ENCODE peak calls at places on chromosomes 1 and 21, in ten cellular contexts. Z, T, I, P, U, S, C, G, A and R are unnamed samples.

GRCh38 chr21:15295875-15296274 is 231.1 kb upstream of the NRIP1 start:
- DNase-seq in Z (no peak), T (no peak), I (no peak), P (no peak), U (no peak), S (no peak), C (no peak), G (no peak), A (no peak), R (no peak)

GRCh38 chr1:196034080-196034706 is 574.0 kb downstream of the KCNT2 start:
- DNase-seq in Z (no peak), T (no peak), I (peak; percentile 29), P (peak; percentile 86), U (peak; percentile 69), S (no peak), C (no peak), G (no peak), A (no peak), R (no peak)

GRCh38 chr1:170675825-170676224 is 11.9 kb downstream of the PRRX1 start:
- DNase-seq in Z (no peak), T (no peak), I (no peak), P (no peak), U (no peak), S (no peak), C (no peak), G (no peak), A (no peak), R (no peak)

GRCh38 chr1:35809156-35810095 is 1.6 kb downstream of the AGO4 start:
- DNase-seq in Z (no peak), T (no peak), I (no peak), P (no peak), U (no peak), S (no peak), C (no peak), G (no peak), A (no peak), R (no peak)

GRCh38 chr1:33137800-33138199 is 44.0 kb downstream of the TRIM62 start:
- DNase-seq in Z (no peak), T (no peak), I (peak; percentile 47), P (peak; percentile 87), U (no peak), S (peak; percentile 44), C (peak; percentile 65), G (peak; percentile 55), A (no peak), R (peak; percentile 50)

GRCh38 chr1:54745274-54745673 is 19.0 kb downstream of the PARS2 start:
- DNase-seq in Z (no peak), T (no peak), I (no peak), P (no peak), U (no peak), S (no peak), C (no peak), G (no peak), A (no peak), R (no peak)

GRCh38 chr1:24692351-24692980 is 49.4 kb downstream of the SRRM1 start:
- DNase-seq in Z (no peak), T (no peak), I (no peak), P (no peak), U (no peak), S (no peak), C (no peak), G (no peak), A (no peak), R (no peak)

GRCh38 chr1:184789899-184790298 is 35.2 kb upstream of the EDEM3 start:
- DNase-seq in Z (no peak), T (no peak), I (peak; percentile 60), P (no peak), U (no peak), S (no peak), C (no peak), G (no peak), A (no peak), R (peak; percentile 69)

GRCh38 chr1:85275701-85276289 is 637 bp downstream of the BCL10 start:
- DNase-seq in Z (no peak), T (peak; percentile 18), I (no peak), P (no peak), U (no peak), S (no peak), C (peak; percentile 77), G (peak; percentile 66), A (no peak), R (no peak)

GRCh38 chr1:91856996-91857395 is 29.0 kb downstream of the TGFBR3 start:
- DNase-seq in Z (no peak), T (no peak), I (no peak), P (no peak), U (no peak), S (no peak), C (no peak), G (no peak), A (no peak), R (no peak)

GRCh38 chr1:227432981-227433380 is 114.7 kb upstream of the CDC42BPA start:
- DNase-seq in Z (no peak), T (no peak), I (no peak), P (no peak), U (no peak), S (no peak), C (no peak), G (no peak), A (no peak), R (no peak)

GRCh38 chr1:227440167-227440566 is 121.9 kb upstream of the CDC42BPA start:
- DNase-seq in Z (no peak), T (no peak), I (no peak), P (no peak), U (no peak), S (no peak), C (no peak), G (no peak), A (no peak), R (no peak)

GRCh38 chr1:227433663-227434062 is 115.4 kb upstream of the CDC42BPA start:
- DNase-seq in Z (no peak), T (no peak), I (no peak), P (no peak), U (no peak), S (no peak), C (no peak), G (no peak), A (no peak), R (no peak)

GRCh38 chr1:227434808-227435207 is 116.5 kb upstream of the CDC42BPA start:
- DNase-seq in Z (no peak), T (no peak), I (no peak), P (no peak), U (no peak), S (no peak), C (no peak), G (no peak), A (no peak), R (peak; percentile 25)

GRCh38 chr1:227437495-227438008 is 119.3 kb upstream of the CDC42BPA start:
- DNase-seq in Z (no peak), T (peak; percentile 38), I (peak; percentile 82), P (peak; percentile 40), U (peak; percentile 68), S (no peak), C (peak; percentile 3), G (peak; percentile 11), A (no peak), R (peak; percentile 37)
- TF ChIP-seq CTCF in Z (peak; percentile 53), T (peak; percentile 36), I (peak; percentile 27), P (peak; percentile 53), U (peak; percentile 29), S (peak; percentile 67), C (peak; percentile 51), G (no peak), A (peak; percentile 26), R (peak; percentile 38)

DNA sequence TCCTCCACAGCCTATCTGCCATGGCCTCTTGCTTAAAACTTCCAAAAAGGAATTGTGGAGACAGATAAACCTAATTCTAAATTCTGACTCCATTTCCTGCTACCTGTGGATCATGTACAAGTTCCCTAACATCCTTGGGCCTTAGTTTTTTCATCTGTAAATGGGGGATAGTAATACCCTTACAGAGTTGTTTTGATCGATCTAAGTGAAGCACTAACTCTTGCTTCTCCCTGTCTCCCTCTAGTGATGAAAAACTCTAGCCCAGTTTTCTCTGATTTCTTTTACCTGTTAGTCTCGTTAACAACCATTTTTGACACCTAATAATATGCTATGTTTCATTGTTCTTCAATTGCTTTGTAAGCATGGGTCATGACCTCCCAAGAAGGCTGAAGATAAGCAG is 65.9 kb downstream of the TM2D1 start:
- DNase-seq in Z (no peak), T (no peak), I (no peak), P (no peak), U (no peak), S (no peak), C (no peak), G (no peak), A (no peak), R (no peak)
- TF ChIP-seq CTCF in Z (no peak), T (no peak), I (no peak), P (peak; percentile 39), U (peak; percentile 25), S (peak; percentile 13), C (peak; percentile 71), G (peak; percentile 19), A (peak; percentile 23), R (no peak)

GRCh38 chr1:4781646-4782045 is 127.2 kb downstream of the AJAP1 start:
- DNase-seq in Z (no peak), T (no peak), I (no peak), P (no peak), U (no peak), S (no peak), C (no peak), G (no peak), A (no peak), R (no peak)

GRCh38 chr1:4772294-4773010 is 118.0 kb downstream of the AJAP1 start:
- DNase-seq in Z (no peak), T (no peak), I (no peak), P (no peak), U (no peak), S (no peak), C (no peak), G (no peak), A (no peak), R (no peak)

DNA sequence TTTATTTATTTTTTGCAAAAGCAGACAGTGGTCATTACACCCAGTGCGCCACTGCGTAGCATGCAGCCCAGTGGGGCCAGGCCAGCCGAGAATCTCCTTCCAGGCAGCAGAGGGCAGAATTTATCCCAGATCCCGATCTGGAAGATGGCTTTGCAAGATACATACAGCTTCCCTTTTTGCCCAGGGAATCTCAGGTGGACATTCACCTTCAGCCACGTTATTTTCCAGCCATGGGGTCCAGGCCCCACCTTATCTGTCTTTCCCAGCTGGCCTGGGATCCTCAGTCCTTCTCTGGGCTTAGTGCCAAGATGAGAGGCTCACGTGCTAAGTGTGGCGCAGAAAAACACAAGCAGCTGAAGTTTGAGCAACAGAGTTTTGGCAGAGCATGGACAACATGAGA is 123.6 kb downstream of the AJAP1 start:
- DNase-seq in Z (no peak), T (no peak), I (no peak), P (peak; percentile 52), U (no peak), S (no peak), C (peak; percentile 46), G (no peak), A (no peak), R (no peak)
- TF ChIP-seq CTCF in Z (no peak), T (no peak), I (no peak), P (peak; percentile 59), U (no peak), S (peak; percentile 46), C (peak; percentile 75), G (peak; percentile 23), A (peak; percentile 14), R (peak; percentile 10)

DNA sequence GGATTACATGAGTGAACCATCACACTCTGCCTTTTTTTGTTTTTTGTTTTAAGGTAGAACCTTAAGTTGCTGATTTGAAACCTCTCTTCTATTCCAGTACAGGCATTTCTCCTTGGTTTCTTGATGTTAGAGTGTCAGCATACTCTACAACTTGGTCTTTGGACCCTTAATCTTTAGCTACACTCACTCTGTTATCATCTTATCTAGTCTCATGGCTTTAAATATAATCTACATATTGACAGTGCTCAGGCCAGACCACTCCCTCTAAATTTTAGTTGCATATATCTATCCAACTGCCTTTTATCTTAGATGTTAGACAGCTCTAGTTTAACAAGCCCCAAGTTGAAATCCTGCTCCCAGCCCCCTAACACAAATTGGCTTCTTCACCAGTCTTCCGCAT is 22.1 kb downstream of the NME7 start:
- DNase-seq in Z (no peak), T (no peak), I (no peak), P (no peak), U (no peak), S (no peak), C (no peak), G (no peak), A (no peak), R (no peak)
- TF ChIP-seq CTCF in Z (no peak), T (no peak), I (no peak), P (no peak), U (no peak), S (no peak), C (no peak), G (no peak), A (no peak), R (no peak)